ENCODE peak calls at places on chromosomes 12 and 14, in ten cellular contexts. E is HEK293T; F is EL; Y is activated CD4-positive, alpha-beta T cell treated with anti-CD3 and anti-CD28 coated beads for 1 hour; A is globus pallidus; X is bronchial epithelial cell; H is sciatic nerve; Z is stimulated activated naive CD4-positive, alpha-beta T cell; W is smooth muscle cell of the brain vasculature; C is NCI-H510A. I is an unnamed sample.

GRCh38 chr14:50943943-50944646 is at the start of gene PYGL:
- DNase-seq in W (no peak), Z (peak; percentile 3), Y (no peak), E (peak; percentile 85), H (peak; percentile 88), C (peak; percentile 41), A (no peak), X (peak; percentile 54), F (peak; percentile 81), I (peak; percentile 67)

GRCh38 chr12:75491169-75491568 is 10.6 kb downstream of the GLIPR1 start:
- DNase-seq in X (no peak), E (no peak), H (no peak), Y (no peak), A (no peak), Z (no peak), F (no peak), W (no peak), C (no peak), I (no peak)

GRCh38 chr12:56288705-56289387 is 11.3 kb downstream of the CS start:
- DNase-seq in Y (no peak), A (no peak), E (no peak), Z (no peak), C (no peak), H (no peak), W (no peak), F (no peak), X (no peak), I (no peak)

GRCh38 chr14:78785265-78785664 is 615.1 kb downstream of the NRXN3 start:
- DNase-seq in X (peak; percentile 28), C (no peak), Y (no peak), Z (no peak), A (no peak), H (no peak), F (no peak), W (no peak), E (no peak), I (no peak)

GRCh38 chr12:76720068-76720467 is 43.8 kb upstream of the ZDHHC17 start:
- DNase-seq in Z (no peak), W (no peak), X (peak; percentile 88), F (peak; percentile 86), E (no peak), H (no peak), A (no peak), C (no peak), Y (no peak), I (no peak)

GRCh38 chr12:62891805-62892549 is 43.0 kb downstream of the PPM1H start:
- DNase-seq in Z (no peak), A (no peak), F (no peak), E (no peak), Y (no peak), H (no peak), W (no peak), C (no peak), X (no peak), I (no peak)

GRCh38 chr14:78519863-78520262 is 349.7 kb downstream of the NRXN3 start:
- DNase-seq in C (no peak), F (peak; percentile 17), W (no peak), Z (no peak), A (peak; percentile 20), X (peak; percentile 25), H (no peak), Y (no peak), E (peak; percentile 18), I (peak; percentile 68)

GRCh38 chr12:6452245-6452731 is 446 bp downstream of the TAPBPL start:
- DNase-seq in Y (no peak), H (no peak), W (no peak), E (no peak), Z (no peak), C (no peak), A (peak; percentile 56), F (no peak), X (no peak), I (no peak)

GRCh38 chr12:79998554-79998953 is 63.7 kb upstream of the PPP1R12A start:
- DNase-seq in X (no peak), A (no peak), Y (no peak), C (no peak), E (no peak), Z (no peak), H (no peak), F (no peak), W (no peak), I (no peak)

GRCh38 chr12:124031058-124031457 is 58.0 kb downstream of the ZNF664 start:
- DNase-seq in Y (no peak), X (no peak), F (no peak), E (no peak), Z (no peak), H (no peak), W (no peak), C (no peak), A (no peak), I (no peak)

I was measured in neural crest cell.